ENCODE peak calls at places on chromosome 14, in five cellular contexts. R is amniotic epithelial cell, J is right cardiac atrium, L is kidney tubule cell, Y is EL. F is an unnamed sample.

GRCh38 chr14:68603682-68604360 is 189.0 kb downstream of the ZFP36L1 start:
- DNase-seq in L (no peak), Y (no peak), R (no peak), J (no peak), F (no peak)

GRCh38 chr14:23894687-23895419 is 58.7 kb upstream of the DHRS4 start:
- DNase-seq in R (no peak), J (no peak), L (no peak), Y (no peak), F (no peak)

GRCh38 chr14:89959853-89960493 is 4.2 kb downstream of the TDP1 start:
- DNase-seq in L (no peak), R (no peak), Y (no peak), J (no peak), F (no peak)

GRCh38 chr14:68235011-68235410 is 415.4 kb downstream of the RAD51B start:
- DNase-seq in J (no peak), R (peak; percentile 76), L (no peak), Y (peak; percentile 54), F (no peak)

GRCh38 chr14:100213956-100214767 is 24.8 kb upstream of the YY1 start:
- DNase-seq in R (peak; percentile 65), J (peak; percentile 98), Y (peak; percentile 85), L (peak; percentile 92), F (peak; percentile 90)

GRCh38 chr14:51283402-51283825 is 43.4 kb downstream of the TMX1 start:
- DNase-seq in J (no peak), Y (peak; percentile 90), R (peak; percentile 87), L (peak; percentile 91), F (peak; percentile 25)

GRCh38 chr14:40123816-40124215 is 691.6 kb upstream of the FBXO33 start:
- DNase-seq in Y (no peak), J (no peak), L (no peak), R (no peak), F (no peak)

GRCh38 chr14:69904246-69904645 is 25.0 kb downstream of the SMOC1 start:
- DNase-seq in L (no peak), J (no peak), Y (no peak), R (no peak), F (no peak)

GRCh38 chr14:23379331-23380196 is 2.7 kb downstream of the CMTM5 start:
- DNase-seq in J (peak; percentile 89), L (peak; percentile 67), R (peak; percentile 12), Y (peak; percentile 28), F (peak; percentile 50)

GRCh38 chr14:35114036-35114435 is 7.8 kb downstream of the PPP2R3C start:
- DNase-seq in J (no peak), R (peak; percentile 76), L (no peak), Y (peak; percentile 75), F (no peak)

GRCh38 chr14:23284654-23285529 is 1.0 kb downstream of the HOMEZ start:
- DNase-seq in J (no peak), L (no peak), R (peak; percentile 22), Y (peak; percentile 27), F (peak; percentile 8)

GRCh38 chr14:94144765-94145164 is 15.4 kb upstream of the IFI27L2 start:
- DNase-seq in J (no peak), Y (peak; percentile 21), L (no peak), R (no peak), F (no peak)

GRCh38 chr14:102490456-102490855 is 19.1 kb downstream of the ANKRD9 start:
- DNase-seq in R (no peak), Y (no peak), J (peak; percentile 30), L (no peak), F (no peak)

GRCh38 chr14:36069535-36069900 is 107.0 kb downstream of the PTCSC3 start:
- DNase-seq in J (no peak), Y (peak; percentile 26), R (peak; percentile 14), L (peak; percentile 63), F (peak; percentile 40)

GRCh38 chr14:40221428-40221827 is 789.2 kb upstream of the FBXO33 start:
- DNase-seq in Y (no peak), L (no peak), R (no peak), J (no peak), F (no peak)

GRCh38 chr14:33280646-33281045 is 342.0 kb downstream of the NPAS3 start:
- DNase-seq in R (peak; percentile 39), L (peak; percentile 70), J (no peak), Y (peak; percentile 6), F (no peak)

GRCh38 chr14:65958664-65959562 is 527.3 kb upstream of the CCDC196 start:
- DNase-seq in Y (peak; percentile 29), R (peak; percentile 27), L (peak; percentile 45), J (peak; percentile 52), F (no peak)

GRCh38 chr14:23559010-23559920 is 3.2 kb downstream of the THTPA start:
- DNase-seq in R (peak; percentile 52), J (peak; percentile 83), Y (peak; percentile 59), L (peak; percentile 54), F (peak; percentile 33)

GRCh38 chr14:50003213-50004021 is 110.5 kb downstream of the ARF6 start:
- DNase-seq in L (peak; percentile 82), J (peak; percentile 96), Y (peak; percentile 82), R (peak; percentile 35), F (peak; percentile 69)

GRCh38 chr14:54048311-54048710 is 91.7 kb upstream of the BMP4 start:
- DNase-seq in L (no peak), J (peak; percentile 38), R (no peak), Y (no peak), F (no peak)

GRCh38 chr14:98819867-98820206 is 452.2 kb downstream of the BCL11B start:
- DNase-seq in R (no peak), J (no peak), Y (no peak), L (no peak), F (no peak)

GRCh38 chr14:75542585-75543091 is 20.4 kb downstream of the BATF start:
- DNase-seq in R (peak; percentile 74), J (peak; percentile 85), Y (peak; percentile 18), L (no peak), F (peak; percentile 47)

GRCh38 chr14:51079085-51079484 is 15.8 kb downstream of the TRIM9 start:
- DNase-seq in J (no peak), R (peak; percentile 48), L (peak; percentile 6), Y (no peak), F (no peak)

GRCh38 chr14:55449116-55449515 is 8.7 kb upstream of the TBPL2 start:
- DNase-seq in R (peak; percentile 65), Y (no peak), L (no peak), J (no peak), F (no peak)

F was measured in naive thymus-derived CD4-positive, alpha-beta T cell.